ENCODE peak calls at places on chromosomes 2 and 18, in four cellular contexts. B, L, I and C are unnamed samples.

GRCh38 chr2:208906330-208906729 is 499.7 kb downstream of the PTH2R start:
- DNase-seq in B (no peak), L (no peak), I (no peak), C (peak)

GRCh38 chr18:13412017-13412416 is 193.5 kb downstream of the LDLRAD4 start:
- DNase-seq in B (no peak), L (no peak), I (no peak), C (no peak)

GRCh38 chr2:239648607-239649006 is 247.8 kb upstream of the HDAC4 start:
- DNase-seq in B (no peak), L (no peak), I (no peak), C (peak)

GRCh38 chr18:66760559-66760958 is 156.7 kb upstream of the CDH19 start:
- DNase-seq in B (no peak), L (no peak), I (no peak), C (no peak)

GRCh38 chr2:193793914-193794313 is 1599.2 kb upstream of the TMEFF2 start:
- DNase-seq in B (peak), L (peak), I (no peak), C (no peak)

GRCh38 chr2:31580321-31581117 is at the start of gene SRD5A2:
- DNase-seq in B (peak), L (no peak), I (no peak), C (peak)

GRCh38 chr2:36839976-36840617 is 126.2 kb downstream of the STRN start:
- DNase-seq in B (no peak), L (no peak), I (no peak), C (no peak)

GRCh38 chr2:179410552-179411356 is 146.1 kb upstream of the SESTD1 start:
- DNase-seq in B (peak), L (peak), I (peak), C (peak)

GRCh38 chr18:74921057-74921820 is 287.7 kb downstream of the PTGR3 start:
- DNase-seq in B (no peak), L (no peak), I (no peak), C (peak)

GRCh38 chr2:208915401-208915800 is 508.4 kb upstream of the MAP2 start:
- DNase-seq in B (no peak), L (no peak), I (no peak), C (no peak)

GRCh38 chr2:167331636-167332232 is 443.5 kb downstream of the XIRP2 start:
- DNase-seq in B (no peak), L (no peak), I (no peak), C (peak)

GRCh38 chr2:174009488-174010223 is 44.5 kb upstream of the SP3 start:
- DNase-seq in B (peak), L (peak), I (peak), C (no peak)

GRCh38 chr18:12838178-12838634 is 45.8 kb downstream of the PTPN2 start:
- DNase-seq in B (peak), L (peak), I (peak), C (peak)

GRCh38 chr2:112588611-112589045 is 4.2 kb downstream of the CHCHD5 start:
- DNase-seq in B (no peak), L (no peak), I (no peak), C (no peak)

GRCh38 chr2:45845058-45845457 is 193.6 kb downstream of the PRKCE start:
- DNase-seq in B (no peak), L (no peak), I (no peak), C (no peak)

GRCh38 chr18:79494936-79495335 is 99.2 kb downstream of the NFATC1 start:
- DNase-seq in B (no peak), L (no peak), I (no peak), C (no peak)

GRCh38 chr2:26001743-26002341 is 19.5 kb upstream of the KIF3C start:
- DNase-seq in B (no peak), L (peak), I (peak), C (no peak)

GRCh38 chr2:38484957-38485356 is 107.9 kb upstream of the ATL2 start:
- DNase-seq in B (no peak), L (no peak), I (no peak), C (no peak)

GRCh38 chr18:79204889-79205807 is 136.0 kb downstream of the ATP9B start:
- DNase-seq in B (no peak), L (no peak), I (no peak), C (no peak)

GRCh38 chr2:160140471-160140870 is 59.6 kb downstream of the ITGB6 start:
- DNase-seq in B (no peak), L (peak), I (peak), C (no peak)

GRCh38 chr2:120323214-120323613 is 22.7 kb upstream of the INHBB start:
- DNase-seq in B (no peak), L (peak), I (peak), C (no peak)

GRCh38 chr2:103355287-103355686 is 593.5 kb downstream of the TMEM182 start:
- DNase-seq in B (no peak), L (no peak), I (no peak), C (no peak)

GRCh38 chr2:54606393-54606973 is 117.0 kb upstream of the EML6 start:
- DNase-seq in B (no peak), L (no peak), I (no peak), C (no peak)

GRCh38 chr2:146481629-146482028 is 1363.2 kb upstream of the ACVR2A start:
- DNase-seq in B (peak), L (peak), I (peak), C (no peak)

GRCh38 chr2:241354668-241355658 is 1.1 kb upstream of the FARP2 start:
- DNase-seq in B (peak), L (peak), I (peak), C (peak)

GRCh38 chr2:1136807-1137663 is 186.4 kb downstream of the SNTG2 start:
- DNase-seq in B (no peak), L (no peak), I (no peak), C (no peak)

GRCh38 chr2:20650412-20650879 is 452 bp downstream of the HS1BP3 start:
- DNase-seq in B (peak), L (peak), I (peak), C (peak)

GRCh38 chr2:203451686-203452085 is 83.4 kb downstream of the RAPH1 start:
- DNase-seq in B (no peak), L (no peak), I (peak), C (no peak)

GRCh38 chr2:231198291-231199173 is at the start of gene ARMC9:
- DNase-seq in B (peak), L (peak), I (peak), C (peak)

GRCh38 chr2:104286806-104287205 is 567.1 kb upstream of the POU3F3 start:
- DNase-seq in B (no peak), L (peak), I (no peak), C (peak)

GRCh38 chr2:30763151-30763660 is 44.0 kb downstream of the CAPN13 start:
- DNase-seq in B (no peak), L (no peak), I (no peak), C (no peak)

GRCh38 chr2:30932850-30933249 is 125.6 kb upstream of the CAPN13 start:
- DNase-seq in B (no peak), L (no peak), I (no peak), C (no peak)

GRCh38 chr2:62856228-62857040 is 150.9 kb downstream of the EHBP1 start:
- DNase-seq in B (no peak), L (peak), I (no peak), C (no peak)

GRCh38 chr2:2056531-2056930 is 274.5 kb downstream of the MYT1L start:
- DNase-seq in B (no peak), L (no peak), I (no peak), C (no peak)

GRCh38 chr2:236941551-236941950 is 144.1 kb upstream of the COPS8 start:
- DNase-seq in B (no peak), L (no peak), I (no peak), C (no peak)

GRCh38 chr18:59376351-59376935 is 17.4 kb upstream of the LMAN1 start:
- DNase-seq in B (no peak), L (no peak), I (no peak), C (peak)

GRCh38 chr2:181072486-181072885 is 92.1 kb downstream of the UBE2E3 start:
- DNase-seq in B (no peak), L (peak), I (peak), C (no peak)

GRCh38 chr2:37843554-37843953 is 81.5 kb upstream of the RMDN2 start:
- DNase-seq in B (no peak), L (peak), I (peak), C (no peak)

GRCh38 chr2:1965726-1966125 is 221.4 kb upstream of the PXDN start:
- DNase-seq in B (no peak), L (no peak), I (no peak), C (no peak)

GRCh38 chr2:75289771-75290170 is 90.5 kb upstream of the TACR1 start:
- DNase-seq in B (peak), L (peak), I (peak), C (no peak)

GRCh38 chr2:128724547-128724946 is 405.9 kb upstream of the HS6ST1 start:
- DNase-seq in B (no peak), L (no peak), I (no peak), C (no peak)

GRCh38 chr2:128717758-128718710 is 399.4 kb upstream of the HS6ST1 start:
- DNase-seq in B (no peak), L (no peak), I (no peak), C (no peak)

GRCh38 chr2:128722469-128722868 is 403.8 kb upstream of the HS6ST1 start:
- DNase-seq in B (no peak), L (no peak), I (no peak), C (no peak)

GRCh38 chr2:128716371-128716770 is 397.7 kb upstream of the HS6ST1 start:
- DNase-seq in B (no peak), L (no peak), I (no peak), C (no peak)

GRCh38 chr2:128720440-128721022 is 401.9 kb upstream of the HS6ST1 start:
- DNase-seq in B (no peak), L (no peak), I (no peak), C (no peak)
- TF ChIP-seq CTCF in B (peak), L (no peak), I (peak), C (peak)

GRCh38 chr2:154133823-154134222 is 262.1 kb downstream of the GALNT13 start:
- DNase-seq in B (peak), L (no peak), I (no peak), C (no peak)
- H3K9ac ChIP-seq in B (no peak), L (no peak), I (no peak), C (no peak)

GRCh38 chr18:56235061-56235772 is 403.2 kb downstream of the TXNL1 start:
- DNase-seq in B (no peak), L (peak), I (no peak), C (no peak)

GRCh38 chr18:56238576-56238975 is 399.8 kb downstream of the TXNL1 start:
- DNase-seq in B (no peak), L (no peak), I (no peak), C (no peak)

GRCh38 chr18:56235773-56236115 is 402.6 kb downstream of the TXNL1 start:
- DNase-seq in B (no peak), L (peak), I (no peak), C (no peak)

GRCh38 chr18:56245856-56246575 is 392.4 kb downstream of the TXNL1 start:
- DNase-seq in B (no peak), L (peak), I (peak), C (no peak)

GRCh38 chr18:56240405-56240804 is 398.0 kb downstream of the TXNL1 start:
- DNase-seq in B (peak), L (peak), I (peak), C (no peak)
- TF ChIP-seq CTCF in B (no peak), L (no peak), I (no peak), C (no peak)

DNA sequence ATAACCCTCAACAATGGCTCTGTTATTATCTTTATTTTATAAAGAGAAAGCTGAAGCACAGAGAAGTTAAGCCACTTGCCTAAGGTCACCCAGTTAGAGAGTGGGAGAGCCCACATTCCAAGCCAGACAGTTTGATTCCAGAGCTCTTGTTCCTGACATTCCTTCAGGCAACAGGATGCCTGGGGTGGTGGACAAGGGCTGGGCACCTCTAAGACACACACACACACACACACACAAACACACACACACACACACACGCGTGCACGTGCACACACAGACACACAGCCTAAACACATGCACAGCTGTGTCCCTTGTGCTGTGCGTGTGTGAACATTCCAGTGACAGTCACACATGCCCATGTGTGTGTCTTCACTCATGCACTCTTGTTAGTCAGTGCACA is 26.4 kb downstream of the CELF4 start:
- DNase-seq in B (no peak), L (no peak), I (no peak), C (no peak)
- H3K9ac ChIP-seq in B (no peak), L (no peak), I (no peak), C (no peak)

GRCh38 chr2:95379616-95379925 is 22.9 kb upstream of the FAHD2A start:
- DNase-seq in B (no peak), L (no peak), I (no peak), C (peak)
- TF ChIP-seq CTCF in B (no peak), L (peak), I (peak), C (peak)

GRCh38 chr2:67389788-67390187 is 7.3 kb upstream of the ETAA1 start:
- DNase-seq in B (no peak), L (no peak), I (no peak), C (no peak)

GRCh38 chr2:67384115-67384823 is 12.9 kb upstream of the ETAA1 start:
- DNase-seq in B (no peak), L (no peak), I (no peak), C (no peak)

GRCh38 chr2:67393237-67393636 is 3.9 kb upstream of the ETAA1 start:
- DNase-seq in B (no peak), L (no peak), I (peak), C (no peak)

GRCh38 chr2:67389286-67389685 is 7.8 kb upstream of the ETAA1 start:
- DNase-seq in B (no peak), L (peak), I (peak), C (no peak)

DNA sequence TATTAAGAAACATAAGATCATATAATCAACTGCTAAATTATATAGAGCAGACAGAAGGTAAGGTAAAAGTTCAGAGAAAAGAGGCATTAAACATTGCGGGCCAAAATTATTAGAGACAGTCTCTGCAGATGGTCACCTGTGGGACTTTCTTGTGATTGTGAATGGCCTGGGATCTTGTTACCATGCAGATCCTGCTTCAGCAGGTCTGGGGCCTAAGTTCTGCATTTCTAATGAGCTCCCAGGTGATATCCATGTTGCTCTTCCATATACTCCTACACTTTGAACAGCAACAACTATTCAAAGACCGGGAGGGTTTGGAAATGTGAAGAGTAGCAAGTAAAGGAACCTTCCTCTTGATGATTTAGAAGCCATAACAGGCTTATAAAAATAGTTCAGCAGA is 8.5 kb upstream of the ETAA1 start:
- DNase-seq in B (no peak), L (no peak), I (no peak), C (peak)
- H3K9ac ChIP-seq in B (no peak), L (no peak), I (no peak), C (no peak)